ENCODE peak calls at places on chromosomes 3 and 15, in seven cellular contexts. One of them, this sample, is unnamed.

GRCh38 chr15:29784413-29784812 is 37.9 kb downstream of the TJP1 start:
- DNase-seq in endothelial cell: no peak
- DNase-seq in tibial nerve: no peak
- DNase-seq in posterior vena cava: no peak
- DNase-seq in AG08396: no peak
- DNase-seq in head of caudate nucleus: no peak
- DNase-seq in activated naive CD4-positive, alpha-beta T cell treated with anti-CD3 and anti-CD28 coated beads for 36 hours: no peak
- DNase-seq in this sample: peak; percentile 26

GRCh38 chr3:69439683-69440270 is 53.9 kb upstream of the FRMD4B start:
- DNase-seq in endothelial cell: no peak
- DNase-seq in tibial nerve: no peak
- DNase-seq in posterior vena cava: no peak
- DNase-seq in AG08396: peak; percentile 10
- DNase-seq in head of caudate nucleus: no peak
- DNase-seq in activated naive CD4-positive, alpha-beta T cell treated with anti-CD3 and anti-CD28 coated beads for 36 hours: peak; percentile 15
- DNase-seq in this sample: no peak

GRCh38 chr3:111338059-111338698 is 203.8 kb upstream of the CD96 start:
- DNase-seq in endothelial cell: peak; percentile 70
- DNase-seq in tibial nerve: peak; percentile 15
- DNase-seq in posterior vena cava: no peak
- DNase-seq in AG08396: peak; percentile 52
- DNase-seq in head of caudate nucleus: peak; percentile 37
- DNase-seq in activated naive CD4-positive, alpha-beta T cell treated with anti-CD3 and anti-CD28 coated beads for 36 hours: peak; percentile 70
- DNase-seq in this sample: peak; percentile 47

GRCh38 chr3:32109256-32109655 is 2.8 kb downstream of the GPD1L start:
- DNase-seq in endothelial cell: no peak
- DNase-seq in tibial nerve: peak; percentile 82
- DNase-seq in posterior vena cava: peak; percentile 95
- DNase-seq in AG08396: peak; percentile 11
- DNase-seq in head of caudate nucleus: peak; percentile 81
- DNase-seq in activated naive CD4-positive, alpha-beta T cell treated with anti-CD3 and anti-CD28 coated beads for 36 hours: no peak
- DNase-seq in this sample: no peak

GRCh38 chr3:122533931-122534334 is 19.2 kb upstream of the KPNA1 start:
- DNase-seq in endothelial cell: no peak
- DNase-seq in tibial nerve: no peak
- DNase-seq in posterior vena cava: no peak
- DNase-seq in AG08396: peak; percentile 74
- DNase-seq in head of caudate nucleus: no peak
- DNase-seq in activated naive CD4-positive, alpha-beta T cell treated with anti-CD3 and anti-CD28 coated beads for 36 hours: peak; percentile 77
- DNase-seq in this sample: peak; percentile 81

GRCh38 chr3:46162975-46163550 is 45.0 kb downstream of the CCR1 start:
- DNase-seq in endothelial cell: no peak
- DNase-seq in tibial nerve: no peak
- DNase-seq in posterior vena cava: no peak
- DNase-seq in AG08396: no peak
- DNase-seq in head of caudate nucleus: no peak
- DNase-seq in activated naive CD4-positive, alpha-beta T cell treated with anti-CD3 and anti-CD28 coated beads for 36 hours: no peak
- DNase-seq in this sample: no peak

GRCh38 chr15:95557226-95558046 is 773.1 kb upstream of the NR2F2 start:
- DNase-seq in endothelial cell: no peak
- DNase-seq in tibial nerve: no peak
- DNase-seq in posterior vena cava: peak; percentile 81
- DNase-seq in AG08396: peak; percentile 78
- DNase-seq in head of caudate nucleus: peak; percentile 6
- DNase-seq in activated naive CD4-positive, alpha-beta T cell treated with anti-CD3 and anti-CD28 coated beads for 36 hours: peak; percentile 4
- DNase-seq in this sample: peak; percentile 65

GRCh38 chr3:108124337-108125150 is 33.7 kb upstream of the CD47 start:
- DNase-seq in endothelial cell: no peak
- DNase-seq in tibial nerve: no peak
- DNase-seq in posterior vena cava: no peak
- DNase-seq in AG08396: no peak
- DNase-seq in head of caudate nucleus: no peak
- DNase-seq in activated naive CD4-positive, alpha-beta T cell treated with anti-CD3 and anti-CD28 coated beads for 36 hours: peak; percentile 84
- DNase-seq in this sample: no peak

GRCh38 chr3:33949074-33949473 is 150.6 kb downstream of the PDCD6IP start:
- DNase-seq in endothelial cell: no peak
- DNase-seq in tibial nerve: no peak
- DNase-seq in posterior vena cava: no peak
- DNase-seq in AG08396: no peak
- DNase-seq in head of caudate nucleus: no peak
- DNase-seq in activated naive CD4-positive, alpha-beta T cell treated with anti-CD3 and anti-CD28 coated beads for 36 hours: no peak
- DNase-seq in this sample: no peak

GRCh38 chr3:14989943-14990753 is 42.8 kb downstream of the NR2C2 start:
- DNase-seq in endothelial cell: no peak
- DNase-seq in tibial nerve: no peak
- DNase-seq in posterior vena cava: no peak
- DNase-seq in AG08396: no peak
- DNase-seq in head of caudate nucleus: no peak
- DNase-seq in activated naive CD4-positive, alpha-beta T cell treated with anti-CD3 and anti-CD28 coated beads for 36 hours: no peak
- DNase-seq in this sample: no peak

GRCh38 chr3:169865176-169865800 is 4.4 kb downstream of the LRRC31 start:
- DNase-seq in endothelial cell: no peak
- DNase-seq in tibial nerve: no peak
- DNase-seq in posterior vena cava: no peak
- DNase-seq in AG08396: no peak
- DNase-seq in head of caudate nucleus: no peak
- DNase-seq in activated naive CD4-positive, alpha-beta T cell treated with anti-CD3 and anti-CD28 coated beads for 36 hours: peak; percentile 62
- DNase-seq in this sample: no peak

GRCh38 chr15:48644498-48644826 is 1.0 kb downstream of the FBN1 start:
- DNase-seq in endothelial cell: no peak
- DNase-seq in tibial nerve: no peak
- DNase-seq in posterior vena cava: peak; percentile 88
- DNase-seq in AG08396: peak; percentile 26
- DNase-seq in head of caudate nucleus: no peak
- DNase-seq in activated naive CD4-positive, alpha-beta T cell treated with anti-CD3 and anti-CD28 coated beads for 36 hours: no peak
- DNase-seq in this sample: no peak

GRCh38 chr15:92922405-92923002 is 22.4 kb downstream of the CHD2 start:
- DNase-seq in endothelial cell: no peak
- DNase-seq in tibial nerve: no peak
- DNase-seq in posterior vena cava: no peak
- DNase-seq in AG08396: no peak
- DNase-seq in head of caudate nucleus: no peak
- DNase-seq in activated naive CD4-positive, alpha-beta T cell treated with anti-CD3 and anti-CD28 coated beads for 36 hours: no peak
- DNase-seq in this sample: no peak

GRCh38 chr15:43977072-43977884 is 150.5 kb downstream of the WDR76 start:
- DNase-seq in endothelial cell: no peak
- DNase-seq in tibial nerve: no peak
- DNase-seq in posterior vena cava: no peak
- DNase-seq in AG08396: no peak
- DNase-seq in head of caudate nucleus: no peak
- DNase-seq in activated naive CD4-positive, alpha-beta T cell treated with anti-CD3 and anti-CD28 coated beads for 36 hours: peak; percentile 85
- DNase-seq in this sample: no peak

GRCh38 chr3:85594648-85595047 is 635.9 kb downstream of the CADM2 start:
- DNase-seq in endothelial cell: no peak
- DNase-seq in tibial nerve: no peak
- DNase-seq in posterior vena cava: no peak
- DNase-seq in AG08396: no peak
- DNase-seq in head of caudate nucleus: no peak
- DNase-seq in activated naive CD4-positive, alpha-beta T cell treated with anti-CD3 and anti-CD28 coated beads for 36 hours: no peak
- DNase-seq in this sample: no peak

GRCh38 chr15:78509726-78510312 is 2.4 kb downstream of the HYKK start:
- DNase-seq in endothelial cell: no peak
- DNase-seq in tibial nerve: no peak
- DNase-seq in posterior vena cava: no peak
- DNase-seq in AG08396: no peak
- DNase-seq in head of caudate nucleus: no peak
- DNase-seq in activated naive CD4-positive, alpha-beta T cell treated with anti-CD3 and anti-CD28 coated beads for 36 hours: no peak
- DNase-seq in this sample: no peak

GRCh38 chr3:49554639-49555265 is 475 bp downstream of the BSN start:
- DNase-seq in endothelial cell: peak; percentile 76
- DNase-seq in tibial nerve: no peak
- DNase-seq in posterior vena cava: peak; percentile 86
- DNase-seq in AG08396: peak; percentile 84
- DNase-seq in head of caudate nucleus: no peak
- DNase-seq in activated naive CD4-positive, alpha-beta T cell treated with anti-CD3 and anti-CD28 coated beads for 36 hours: peak; percentile 52
- DNase-seq in this sample: peak; percentile 38

GRCh38 chr3:113890256-113890900 is 51.8 kb downstream of the GRAMD1C start:
- DNase-seq in endothelial cell: no peak
- DNase-seq in tibial nerve: no peak
- DNase-seq in posterior vena cava: no peak
- DNase-seq in AG08396: no peak
- DNase-seq in head of caudate nucleus: no peak
- DNase-seq in activated naive CD4-positive, alpha-beta T cell treated with anti-CD3 and anti-CD28 coated beads for 36 hours: no peak
- DNase-seq in this sample: no peak

GRCh38 chr15:76871930-76872329 is 33.2 kb downstream of the SCAPER start:
- DNase-seq in endothelial cell: no peak
- DNase-seq in tibial nerve: no peak
- DNase-seq in posterior vena cava: no peak
- DNase-seq in AG08396: no peak
- DNase-seq in head of caudate nucleus: no peak
- DNase-seq in activated naive CD4-positive, alpha-beta T cell treated with anti-CD3 and anti-CD28 coated beads for 36 hours: no peak
- DNase-seq in this sample: no peak

GRCh38 chr15:59327942-59328341 is 44.7 kb downstream of the MYO1E start:
- DNase-seq in endothelial cell: no peak
- DNase-seq in tibial nerve: no peak
- DNase-seq in posterior vena cava: no peak
- DNase-seq in AG08396: no peak
- DNase-seq in head of caudate nucleus: no peak
- DNase-seq in activated naive CD4-positive, alpha-beta T cell treated with anti-CD3 and anti-CD28 coated beads for 36 hours: peak; percentile 5
- DNase-seq in this sample: no peak

GRCh38 chr3:184874709-184875644 is 63.0 kb downstream of the VPS8 start:
- DNase-seq in endothelial cell: peak; percentile 28
- DNase-seq in tibial nerve: no peak
- DNase-seq in posterior vena cava: no peak
- DNase-seq in AG08396: peak; percentile 26
- DNase-seq in head of caudate nucleus: peak; percentile 50
- DNase-seq in activated naive CD4-positive, alpha-beta T cell treated with anti-CD3 and anti-CD28 coated beads for 36 hours: peak; percentile 31
- DNase-seq in this sample: peak; percentile 39

GRCh38 chr3:144187531-144188230 is 216.1 kb downstream of the DIPK2A start:
- DNase-seq in endothelial cell: no peak
- DNase-seq in tibial nerve: no peak
- DNase-seq in posterior vena cava: no peak
- DNase-seq in AG08396: no peak
- DNase-seq in head of caudate nucleus: no peak
- DNase-seq in activated naive CD4-positive, alpha-beta T cell treated with anti-CD3 and anti-CD28 coated beads for 36 hours: peak; percentile 10
- DNase-seq in this sample: no peak

GRCh38 chr3:82082796-82083195 is 321.4 kb upstream of the GBE1 start:
- DNase-seq in endothelial cell: no peak
- DNase-seq in tibial nerve: no peak
- DNase-seq in posterior vena cava: no peak
- DNase-seq in AG08396: no peak
- DNase-seq in head of caudate nucleus: no peak
- DNase-seq in activated naive CD4-positive, alpha-beta T cell treated with anti-CD3 and anti-CD28 coated beads for 36 hours: no peak
- DNase-seq in this sample: no peak

GRCh38 chr3:124976378-124976777 is 41.8 kb upstream of the MUC13 start:
- DNase-seq in endothelial cell: no peak
- DNase-seq in tibial nerve: no peak
- DNase-seq in posterior vena cava: no peak
- DNase-seq in AG08396: no peak
- DNase-seq in head of caudate nucleus: no peak
- DNase-seq in activated naive CD4-positive, alpha-beta T cell treated with anti-CD3 and anti-CD28 coated beads for 36 hours: no peak
- DNase-seq in this sample: no peak

GRCh38 chr15:54582863-54583643 is 604.8 kb downstream of the UNC13C start:
- DNase-seq in endothelial cell: no peak
- DNase-seq in tibial nerve: no peak
- DNase-seq in posterior vena cava: no peak
- DNase-seq in AG08396: no peak
- DNase-seq in head of caudate nucleus: no peak
- DNase-seq in activated naive CD4-positive, alpha-beta T cell treated with anti-CD3 and anti-CD28 coated beads for 36 hours: no peak
- DNase-seq in this sample: no peak

GRCh38 chr3:100737334-100737733 is 28.0 kb downstream of the TFG start:
- DNase-seq in endothelial cell: no peak
- DNase-seq in tibial nerve: no peak
- DNase-seq in posterior vena cava: no peak
- DNase-seq in AG08396: no peak
- DNase-seq in head of caudate nucleus: no peak
- DNase-seq in activated naive CD4-positive, alpha-beta T cell treated with anti-CD3 and anti-CD28 coated beads for 36 hours: no peak
- DNase-seq in this sample: peak; percentile 3

GRCh38 chr15:43748376-43748775 is 2.1 kb downstream of the PDIA3 start:
- DNase-seq in endothelial cell: no peak
- DNase-seq in tibial nerve: no peak
- DNase-seq in posterior vena cava: no peak
- DNase-seq in AG08396: peak; percentile 25
- DNase-seq in head of caudate nucleus: no peak
- DNase-seq in activated naive CD4-positive, alpha-beta T cell treated with anti-CD3 and anti-CD28 coated beads for 36 hours: peak; percentile 23
- DNase-seq in this sample: no peak

GRCh38 chr15:72535911-72536310 is 61.8 kb downstream of the ARIH1 start:
- DNase-seq in endothelial cell: no peak
- DNase-seq in tibial nerve: no peak
- DNase-seq in posterior vena cava: no peak
- DNase-seq in AG08396: no peak
- DNase-seq in head of caudate nucleus: no peak
- DNase-seq in activated naive CD4-positive, alpha-beta T cell treated with anti-CD3 and anti-CD28 coated beads for 36 hours: no peak
- DNase-seq in this sample: no peak

GRCh38 chr3:23648965-23649328 is 156.8 kb upstream of the UBE2E1 start:
- DNase-seq in endothelial cell: no peak
- DNase-seq in tibial nerve: no peak
- DNase-seq in posterior vena cava: no peak
- DNase-seq in AG08396: no peak
- DNase-seq in head of caudate nucleus: no peak
- DNase-seq in activated naive CD4-positive, alpha-beta T cell treated with anti-CD3 and anti-CD28 coated beads for 36 hours: no peak
- DNase-seq in this sample: no peak

GRCh38 chr15:25619076-25619475 is 180.3 kb upstream of the UBE3A start:
- DNase-seq in endothelial cell: no peak
- DNase-seq in tibial nerve: no peak
- DNase-seq in posterior vena cava: no peak
- DNase-seq in AG08396: no peak
- DNase-seq in head of caudate nucleus: no peak
- DNase-seq in activated naive CD4-positive, alpha-beta T cell treated with anti-CD3 and anti-CD28 coated beads for 36 hours: no peak
- DNase-seq in this sample: no peak

This sample was measured in HTR-8/SVneo.